ENCODE peak calls at places on chromosomes 2 and 18, in five cellular contexts. A is ascending aorta, W is small intestine, I is mesenchymal stem cell, R is HAP-1. L is an unnamed sample.

GRCh38 chr2:235283246-235283645 is 210.6 kb upstream of the AGAP1 start:
- DNase-seq in A (no peak), W (no peak), I (no peak), R (no peak), L (peak; percentile 8)

GRCh38 chr2:207330912-207331311 is 165.2 kb upstream of the KLF7 start:
- DNase-seq in A (peak; percentile 70), W (no peak), I (peak; percentile 96), R (no peak), L (peak; percentile 96)

GRCh38 chr2:47771211-47771610 is 11.7 kb upstream of the MSH6 start:
- DNase-seq in A (no peak), W (no peak), I (peak; percentile 97), R (no peak), L (peak; percentile 63)

GRCh38 chr2:84946204-84947009 is 24.6 kb upstream of the KCMF1 start:
- DNase-seq in A (peak; percentile 30), W (peak; percentile 97), I (peak; percentile 74), R (no peak), L (peak; percentile 49)

GRCh38 chr2:220078439-220078838 is 451.0 kb downstream of the SLC4A3 start:
- DNase-seq in A (peak; percentile 66), W (no peak), I (no peak), R (no peak), L (peak; percentile 74)

GRCh38 chr18:8705941-8706544 is 687 bp downstream of the MTCL1 start:
- DNase-seq in A (no peak), W (no peak), I (no peak), R (no peak), L (peak; percentile 63)

GRCh38 chr2:226115102-226115831 is 684.4 kb downstream of the IRS1 start:
- DNase-seq in A (no peak), W (no peak), I (peak; percentile 94), R (no peak), L (peak; percentile 87)

GRCh38 chr2:69962986-69963730 is 1.7 kb upstream of the ASPRV1 start:
- DNase-seq in A (no peak), W (no peak), I (no peak), R (no peak), L (no peak)

DNA sequence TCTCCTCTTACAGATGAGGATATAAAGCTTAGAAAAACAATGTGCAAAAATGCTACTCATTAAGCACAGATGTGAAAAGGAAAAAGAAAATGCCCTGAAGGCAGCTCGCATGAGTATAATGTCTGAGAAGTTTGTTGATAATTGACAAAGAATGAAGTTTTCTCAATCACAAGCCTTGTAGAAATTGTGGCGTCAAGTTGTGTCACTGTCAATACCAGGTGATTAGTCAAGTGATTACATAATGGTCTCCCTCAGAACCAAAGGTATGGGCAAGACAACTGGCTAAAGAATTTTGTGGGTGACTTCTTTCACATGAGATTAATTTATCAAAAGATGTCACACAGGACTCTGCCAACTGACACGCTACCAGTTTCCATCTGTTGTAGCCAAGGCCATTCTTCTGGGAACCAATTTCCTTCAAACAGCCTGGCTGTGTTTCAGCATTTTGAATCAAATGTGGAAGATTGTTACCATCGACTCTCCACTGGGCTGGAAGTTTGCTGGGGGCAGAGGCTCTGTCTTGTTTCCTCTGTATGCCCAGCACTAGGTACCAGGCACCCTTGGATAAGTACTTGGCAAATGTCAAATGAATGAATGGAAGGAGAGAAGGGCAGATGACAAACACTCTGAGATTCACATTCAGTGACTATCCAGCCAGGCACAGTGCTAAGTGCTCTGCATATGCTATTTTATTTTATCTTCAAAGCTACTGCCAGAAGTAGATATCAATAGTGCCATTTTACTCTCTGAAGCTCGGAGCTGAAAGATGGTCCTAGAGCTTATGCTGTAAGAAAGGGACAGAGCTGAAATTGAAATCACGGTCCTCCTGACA is 5.9 kb upstream of the FN1 start:
- DNase-seq in A (no peak), W (no peak), I (no peak), R (no peak), L (peak; percentile 83)
- H3K4me1 ChIP-seq in A (peaks cover 14% of the 10 kb centered on the region), W (no peaks in the 10 kb centered on the region), I (no peaks in the 10 kb centered on the region), R (no peaks in the 10 kb centered on the region), L (peaks cover 14% of the 10 kb centered on the region)

GRCh38 chr18:67001052-67001451 is 397.2 kb upstream of the CDH19 start:
- DNase-seq in A (no peak), W (no peak), I (peak; percentile 36), R (peak; percentile 25), L (no peak)

GRCh38 chr18:66994790-66995189 is 390.9 kb upstream of the CDH19 start:
- DNase-seq in A (no peak), W (no peak), I (no peak), R (no peak), L (no peak)

GRCh38 chr18:66995270-66995669 is 391.4 kb upstream of the CDH19 start:
- DNase-seq in A (no peak), W (no peak), I (no peak), R (no peak), L (no peak)

GRCh38 chr18:66993492-66993891 is 389.6 kb upstream of the CDH19 start:
- DNase-seq in A (no peak), W (no peak), I (no peak), R (no peak), L (no peak)

GRCh38 chr18:66999003-66999402 is 395.1 kb upstream of the CDH19 start:
- DNase-seq in A (no peak), W (no peak), I (no peak), R (no peak), L (no peak)
- H3K9me3 ChIP-seq in A (no peaks in the 10 kb centered on the region), W (no peaks in the 10 kb centered on the region), I (no peaks in the 10 kb centered on the region), R (no peaks in the 10 kb centered on the region), L (no peaks in the 10 kb centered on the region)

GRCh38 chr18:77210249-77210648 is 39.4 kb upstream of the GALR1 start:
- DNase-seq in A (no peak), W (no peak), I (no peak), R (no peak), L (no peak)

GRCh38 chr18:77207540-77207939 is 42.1 kb upstream of the GALR1 start:
- DNase-seq in A (peak; percentile 82), W (peak; percentile 35), I (peak; percentile 34), R (peak; percentile 5), L (peak; percentile 83)

GRCh38 chr18:77209587-77209986 is 40.1 kb upstream of the GALR1 start:
- DNase-seq in A (no peak), W (no peak), I (peak; percentile 76), R (no peak), L (no peak)

GRCh38 chr18:77206676-77207370 is 42.8 kb upstream of the GALR1 start:
- DNase-seq in A (peak; percentile 80), W (no peak), I (peak; percentile 31), R (no peak), L (no peak)

DNA sequence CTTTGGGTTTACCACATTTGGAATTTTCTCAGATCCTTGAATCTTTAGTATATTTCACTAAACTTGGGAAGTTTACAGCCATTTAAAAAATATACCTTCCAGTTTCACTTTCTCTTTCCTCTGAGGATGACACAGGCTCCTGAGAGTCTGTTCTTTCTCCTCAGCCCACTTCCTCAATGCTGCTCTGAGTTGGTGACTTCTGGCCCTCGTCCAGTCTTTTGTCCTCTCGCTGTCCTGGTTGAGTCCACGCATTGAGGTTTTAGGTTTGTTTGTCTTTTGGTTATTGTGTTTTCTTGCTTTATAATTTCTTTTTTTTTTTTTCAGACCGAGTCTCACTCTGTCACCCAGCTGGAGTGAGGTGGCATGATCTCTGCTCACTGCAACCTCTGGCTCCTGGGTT is 40.7 kb upstream of the GALR1 start:
- DNase-seq in A (no peak), W (peak; percentile 60), I (peak; percentile 85), R (no peak), L (peak; percentile 26)
- H3K4me3 ChIP-seq in A (no peak overlapping the region), W (no peak overlapping the region), I (no peak overlapping the region), R (no peak overlapping the region), L (peak overlapping the region; percentile 18)

GRCh38 chr2:215716971-215717370 is 281.1 kb upstream of the FN1 start:
- DNase-seq in A (no peak), W (no peak), I (no peak), R (no peak), L (no peak)
- H3K4me1 ChIP-seq in A (peaks cover 36% of the 10 kb centered on the region), W (no peaks in the 10 kb centered on the region), I (peaks cover 2% of the 10 kb centered on the region), R (no peaks in the 10 kb centered on the region), L (peaks cover 42% of the 10 kb centered on the region)

DNA sequence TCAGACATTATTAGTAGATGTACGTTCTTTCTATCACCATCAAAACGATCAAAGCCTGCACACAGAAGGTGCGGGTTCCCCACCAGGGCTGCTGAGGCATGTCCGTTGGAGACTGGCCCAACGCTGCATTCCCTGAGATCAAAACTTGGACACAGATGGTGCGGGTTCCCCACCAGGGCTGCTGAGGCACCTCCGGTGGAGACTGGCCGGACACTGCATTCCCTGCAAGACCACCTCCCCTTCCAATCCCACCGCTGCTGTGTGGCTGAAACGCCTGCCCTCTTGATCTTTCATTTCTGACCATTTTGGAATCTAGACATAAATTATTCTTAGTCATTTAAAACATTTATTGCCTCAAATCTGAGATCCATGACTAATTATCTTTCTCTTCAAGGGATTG is 254.2 kb upstream of the SALL3 start:
- DNase-seq in A (peak; percentile 59), W (no peak), I (no peak), R (no peak), L (no peak)
- H3K9me3 ChIP-seq in A (no peaks in the 10 kb centered on the region), W (no peaks in the 10 kb centered on the region), I (peaks cover 1% of the 10 kb centered on the region), R (peaks cover 1% of the 10 kb centered on the region), L (no peaks in the 10 kb centered on the region)

GRCh38 chr2:174482854-174483253 is 4.0 kb downstream of the GPR155 start:
- DNase-seq in A (no peak), W (no peak), I (no peak), R (no peak), L (no peak)
- H3K4me3 ChIP-seq in A (no peak overlapping the region), W (no peak overlapping the region), I (no peak overlapping the region), R (no peak overlapping the region), L (no peak overlapping the region)

GRCh38 chr2:43605851-43606250 is 10.0 kb upstream of the THADA start:
- DNase-seq in A (no peak), W (no peak), I (peak; percentile 5), R (no peak), L (no peak)

GRCh38 chr2:43612944-43613343 is 17.1 kb upstream of the THADA start:
- DNase-seq in A (no peak), W (no peak), I (peak; percentile 10), R (no peak), L (no peak)

GRCh38 chr2:43611987-43612894 is 16.4 kb upstream of the THADA start:
- DNase-seq in A (peak; percentile 86), W (peak; percentile 77), I (peak; percentile 80), R (peak; percentile 72), L (peak; percentile 93)

GRCh38 chr2:43610361-43610760 is 14.5 kb upstream of the THADA start:
- DNase-seq in A (no peak), W (no peak), I (no peak), R (no peak), L (no peak)

GRCh38 chr2:43609304-43609883 is 13.6 kb upstream of the THADA start:
- DNase-seq in A (no peak), W (peak; percentile 71), I (peak; percentile 68), R (peak; percentile 76), L (peak; percentile 82)
- H3K4me1 ChIP-seq in A (no peaks in the 10 kb centered on the region), W (no peaks in the 10 kb centered on the region), I (no peaks in the 10 kb centered on the region), R (peaks cover 3% of the 10 kb centered on the region), L (peaks cover 4% of the 10 kb centered on the region)

L was measured in adipocyte.